ENCODE peak calls at places on chromosomes 13 and 19, in four cellular contexts. One of them, this sample, is unnamed.

GRCh38 chr13:26401578-26402021 is 147.7 kb downstream of the CDK8 start:
- DNase-seq in GM23248: no peak
- DNase-seq in neural crest cell: no peak
- DNase-seq in stimulated activated CD4-positive, alpha-beta T cell treated with anti-CD3 and anti-CD28 coated beads, Interleukin-4, amount 100 ng/mL, for 24 hours: no peak
- DNase-seq in this sample: no peak

GRCh38 chr19:13881692-13882418 is 4.9 kb downstream of the NANOS3 start:
- DNase-seq in GM23248: peak; percentile 85
- DNase-seq in stimulated activated CD4-positive, alpha-beta T cell treated with anti-CD3 and anti-CD28 coated beads, Interleukin-4, amount 100 ng/mL, for 24 hours: peak; percentile 51
- DNase-seq in neural crest cell: no peak
- DNase-seq in this sample: peak; percentile 62

GRCh38 chr19:38514812-38515633 is 81.5 kb downstream of the RYR1 start:
- DNase-seq in neural crest cell: peak; percentile 80
- DNase-seq in stimulated activated CD4-positive, alpha-beta T cell treated with anti-CD3 and anti-CD28 coated beads, Interleukin-4, amount 100 ng/mL, for 24 hours: peak; percentile 78
- DNase-seq in GM23248: peak; percentile 71
- DNase-seq in this sample: peak; percentile 92

GRCh38 chr13:109155301-109155761 is 525.9 kb downstream of the MYO16 start:
- DNase-seq in GM23248: peak; percentile 54
- DNase-seq in stimulated activated CD4-positive, alpha-beta T cell treated with anti-CD3 and anti-CD28 coated beads, Interleukin-4, amount 100 ng/mL, for 24 hours: no peak
- DNase-seq in neural crest cell: no peak
- DNase-seq in this sample: peak; percentile 73

GRCh38 chr13:100887729-100888151 is 213.1 kb upstream of the TMTC4 start:
- DNase-seq in stimulated activated CD4-positive, alpha-beta T cell treated with anti-CD3 and anti-CD28 coated beads, Interleukin-4, amount 100 ng/mL, for 24 hours: no peak
- DNase-seq in neural crest cell: no peak
- DNase-seq in GM23248: peak; percentile 93
- DNase-seq in this sample: peak; percentile 78

GRCh38 chr13:27379694-27380596 is 44.5 kb upstream of the GTF3A start:
- DNase-seq in neural crest cell: peak; percentile 67
- DNase-seq in GM23248: peak; percentile 78
- DNase-seq in stimulated activated CD4-positive, alpha-beta T cell treated with anti-CD3 and anti-CD28 coated beads, Interleukin-4, amount 100 ng/mL, for 24 hours: peak; percentile 49
- DNase-seq in this sample: peak; percentile 85

GRCh38 chr13:27933580-27934328 is 14.0 kb downstream of the PDX1 start:
- DNase-seq in neural crest cell: no peak
- DNase-seq in GM23248: no peak
- DNase-seq in stimulated activated CD4-positive, alpha-beta T cell treated with anti-CD3 and anti-CD28 coated beads, Interleukin-4, amount 100 ng/mL, for 24 hours: no peak
- DNase-seq in this sample: no peak

GRCh38 chr19:32464279-32464678 is 58.7 kb downstream of the DPY19L3 start:
- DNase-seq in stimulated activated CD4-positive, alpha-beta T cell treated with anti-CD3 and anti-CD28 coated beads, Interleukin-4, amount 100 ng/mL, for 24 hours: no peak
- DNase-seq in neural crest cell: no peak
- DNase-seq in GM23248: peak; percentile 24
- DNase-seq in this sample: no peak

GRCh38 chr13:50914301-50914700 is 4.7 kb downstream of the RNASEH2B start:
- DNase-seq in GM23248: peak; percentile 68
- DNase-seq in neural crest cell: no peak
- DNase-seq in stimulated activated CD4-positive, alpha-beta T cell treated with anti-CD3 and anti-CD28 coated beads, Interleukin-4, amount 100 ng/mL, for 24 hours: no peak
- DNase-seq in this sample: peak; percentile 24

GRCh38 chr19:13964776-13965175 is 12.5 kb downstream of the DCAF15 start:
- DNase-seq in stimulated activated CD4-positive, alpha-beta T cell treated with anti-CD3 and anti-CD28 coated beads, Interleukin-4, amount 100 ng/mL, for 24 hours: no peak
- DNase-seq in GM23248: no peak
- DNase-seq in neural crest cell: no peak
- DNase-seq in this sample: no peak

GRCh38 chr13:40126301-40127085 is 471.0 kb downstream of the COG6 start:
- DNase-seq in neural crest cell: no peak
- DNase-seq in stimulated activated CD4-positive, alpha-beta T cell treated with anti-CD3 and anti-CD28 coated beads, Interleukin-4, amount 100 ng/mL, for 24 hours: no peak
- DNase-seq in GM23248: no peak
- DNase-seq in this sample: no peak

GRCh38 chr19:40035996-40036395 is 20.0 kb downstream of the ZNF780B start:
- DNase-seq in GM23248: no peak
- DNase-seq in neural crest cell: no peak
- DNase-seq in stimulated activated CD4-positive, alpha-beta T cell treated with anti-CD3 and anti-CD28 coated beads, Interleukin-4, amount 100 ng/mL, for 24 hours: no peak
- DNase-seq in this sample: no peak

GRCh38 chr13:99433543-99434075 is 67.7 kb upstream of the TM9SF2 start:
- DNase-seq in stimulated activated CD4-positive, alpha-beta T cell treated with anti-CD3 and anti-CD28 coated beads, Interleukin-4, amount 100 ng/mL, for 24 hours: no peak
- DNase-seq in neural crest cell: no peak
- DNase-seq in GM23248: no peak
- DNase-seq in this sample: no peak

GRCh38 chr13:112893570-112894422 is 75.2 kb upstream of the MCF2L start:
- DNase-seq in GM23248: peak; percentile 33
- DNase-seq in neural crest cell: peak; percentile 34
- DNase-seq in stimulated activated CD4-positive, alpha-beta T cell treated with anti-CD3 and anti-CD28 coated beads, Interleukin-4, amount 100 ng/mL, for 24 hours: no peak
- DNase-seq in this sample: peak; percentile 61

GRCh38 chr19:50534478-50534877 is 20.8 kb upstream of the ASPDH start:
- DNase-seq in stimulated activated CD4-positive, alpha-beta T cell treated with anti-CD3 and anti-CD28 coated beads, Interleukin-4, amount 100 ng/mL, for 24 hours: no peak
- DNase-seq in GM23248: no peak
- DNase-seq in neural crest cell: no peak
- DNase-seq in this sample: no peak

GRCh38 chr13:91167706-91168459 is 179.6 kb upstream of the MIR17HG start:
- DNase-seq in stimulated activated CD4-positive, alpha-beta T cell treated with anti-CD3 and anti-CD28 coated beads, Interleukin-4, amount 100 ng/mL, for 24 hours: no peak
- DNase-seq in neural crest cell: no peak
- DNase-seq in GM23248: no peak
- DNase-seq in this sample: no peak

GRCh38 chr13:93625536-93625935 is 398.9 kb downstream of the GPC6 start:
- DNase-seq in stimulated activated CD4-positive, alpha-beta T cell treated with anti-CD3 and anti-CD28 coated beads, Interleukin-4, amount 100 ng/mL, for 24 hours: no peak
- DNase-seq in GM23248: peak; percentile 14
- DNase-seq in neural crest cell: no peak
- DNase-seq in this sample: no peak

GRCh38 chr13:42996584-42996983 is 4.5 kb upstream of the EPSTI1 start:
- DNase-seq in GM23248: peak; percentile 92
- DNase-seq in neural crest cell: no peak
- DNase-seq in stimulated activated CD4-positive, alpha-beta T cell treated with anti-CD3 and anti-CD28 coated beads, Interleukin-4, amount 100 ng/mL, for 24 hours: no peak
- DNase-seq in this sample: peak; percentile 50

GRCh38 chr13:66530686-66531085 is 699.5 kb downstream of the PCDH9 start:
- DNase-seq in stimulated activated CD4-positive, alpha-beta T cell treated with anti-CD3 and anti-CD28 coated beads, Interleukin-4, amount 100 ng/mL, for 24 hours: no peak
- DNase-seq in GM23248: no peak
- DNase-seq in neural crest cell: no peak
- DNase-seq in this sample: no peak

GRCh38 chr19:13055213-13056051 is 47.2 kb downstream of the LYL1 start:
- DNase-seq in GM23248: peak; percentile 93
- DNase-seq in stimulated activated CD4-positive, alpha-beta T cell treated with anti-CD3 and anti-CD28 coated beads, Interleukin-4, amount 100 ng/mL, for 24 hours: no peak
- DNase-seq in neural crest cell: no peak
- DNase-seq in this sample: peak; percentile 91

GRCh38 chr19:35066691-35067563 is 25.4 kb downstream of the HPN start:
- DNase-seq in neural crest cell: peak; percentile 94
- DNase-seq in GM23248: peak; percentile 85
- DNase-seq in stimulated activated CD4-positive, alpha-beta T cell treated with anti-CD3 and anti-CD28 coated beads, Interleukin-4, amount 100 ng/mL, for 24 hours: peak; percentile 92
- DNase-seq in this sample: peak; percentile 92

GRCh38 chr19:42121036-42121621 is 11.1 kb downstream of the POU2F2 start:
- DNase-seq in neural crest cell: no peak
- DNase-seq in GM23248: no peak
- DNase-seq in stimulated activated CD4-positive, alpha-beta T cell treated with anti-CD3 and anti-CD28 coated beads, Interleukin-4, amount 100 ng/mL, for 24 hours: no peak
- DNase-seq in this sample: no peak

GRCh38 chr13:91450913-91451312 is 52.5 kb downstream of the GPC5 start:
- DNase-seq in GM23248: no peak
- DNase-seq in neural crest cell: no peak
- DNase-seq in stimulated activated CD4-positive, alpha-beta T cell treated with anti-CD3 and anti-CD28 coated beads, Interleukin-4, amount 100 ng/mL, for 24 hours: no peak
- DNase-seq in this sample: no peak

GRCh38 chr19:14149509-14149994 is 13.2 kb upstream of the ASF1B start:
- DNase-seq in GM23248: peak; percentile 51
- DNase-seq in stimulated activated CD4-positive, alpha-beta T cell treated with anti-CD3 and anti-CD28 coated beads, Interleukin-4, amount 100 ng/mL, for 24 hours: peak; percentile 40
- DNase-seq in neural crest cell: no peak
- DNase-seq in this sample: peak; percentile 84

GRCh38 chr13:111488466-111489132 is 168.2 kb downstream of the TEX29 start:
- DNase-seq in neural crest cell: no peak
- DNase-seq in GM23248: no peak
- DNase-seq in stimulated activated CD4-positive, alpha-beta T cell treated with anti-CD3 and anti-CD28 coated beads, Interleukin-4, amount 100 ng/mL, for 24 hours: no peak
- DNase-seq in this sample: no peak

GRCh38 chr19:44648536-44649370 is 5.0 kb downstream of the PVR start:
- DNase-seq in neural crest cell: no peak
- DNase-seq in GM23248: peak; percentile 71
- DNase-seq in stimulated activated CD4-positive, alpha-beta T cell treated with anti-CD3 and anti-CD28 coated beads, Interleukin-4, amount 100 ng/mL, for 24 hours: no peak
- DNase-seq in this sample: peak; percentile 73

GRCh38 chr13:100828226-100828625 is 153.6 kb upstream of the TMTC4 start:
- DNase-seq in neural crest cell: no peak
- DNase-seq in GM23248: no peak
- DNase-seq in stimulated activated CD4-positive, alpha-beta T cell treated with anti-CD3 and anti-CD28 coated beads, Interleukin-4, amount 100 ng/mL, for 24 hours: no peak
- DNase-seq in this sample: no peak

GRCh38 chr19:6457958-6458694 is 1.5 kb downstream of the SLC25A23 start:
- DNase-seq in stimulated activated CD4-positive, alpha-beta T cell treated with anti-CD3 and anti-CD28 coated beads, Interleukin-4, amount 100 ng/mL, for 24 hours: no peak
- DNase-seq in neural crest cell: no peak
- DNase-seq in GM23248: peak; percentile 31
- DNase-seq in this sample: no peak

GRCh38 chr13:113861433-113862030 is 2.3 kb downstream of the GAS6 start:
- DNase-seq in GM23248: no peak
- DNase-seq in neural crest cell: no peak
- DNase-seq in stimulated activated CD4-positive, alpha-beta T cell treated with anti-CD3 and anti-CD28 coated beads, Interleukin-4, amount 100 ng/mL, for 24 hours: no peak
- DNase-seq in this sample: no peak

GRCh38 chr19:13020002-13020414 is 24.7 kb downstream of the NFIX start:
- DNase-seq in stimulated activated CD4-positive, alpha-beta T cell treated with anti-CD3 and anti-CD28 coated beads, Interleukin-4, amount 100 ng/mL, for 24 hours: no peak
- DNase-seq in neural crest cell: no peak
- DNase-seq in GM23248: peak; percentile 73
- DNase-seq in this sample: no peak

GRCh38 chr13:113041821-113042335 is 63.7 kb upstream of the F7 start:
- DNase-seq in GM23248: no peak
- DNase-seq in neural crest cell: no peak
- DNase-seq in stimulated activated CD4-positive, alpha-beta T cell treated with anti-CD3 and anti-CD28 coated beads, Interleukin-4, amount 100 ng/mL, for 24 hours: no peak
- DNase-seq in this sample: no peak

GRCh38 chr13:98309569-98310335 is 132.7 kb upstream of the RNF113B start:
- DNase-seq in stimulated activated CD4-positive, alpha-beta T cell treated with anti-CD3 and anti-CD28 coated beads, Interleukin-4, amount 100 ng/mL, for 24 hours: no peak
- DNase-seq in neural crest cell: no peak
- DNase-seq in GM23248: no peak
- DNase-seq in this sample: no peak

GRCh38 chr13:38348890-38349289 is 761 bp upstream of the UFM1 start:
- DNase-seq in stimulated activated CD4-positive, alpha-beta T cell treated with anti-CD3 and anti-CD28 coated beads, Interleukin-4, amount 100 ng/mL, for 24 hours: peak; percentile 60
- DNase-seq in neural crest cell: no peak
- DNase-seq in GM23248: peak; percentile 88
- DNase-seq in this sample: peak; percentile 25

GRCh38 chr13:28181413-28181812 is 43.1 kb downstream of the PAN3 start:
- DNase-seq in neural crest cell: no peak
- DNase-seq in GM23248: peak; percentile 84
- DNase-seq in stimulated activated CD4-positive, alpha-beta T cell treated with anti-CD3 and anti-CD28 coated beads, Interleukin-4, amount 100 ng/mL, for 24 hours: no peak
- DNase-seq in this sample: peak; percentile 30

GRCh38 chr19:19539738-19540703 is 2.0 kb downstream of the CILP2 start:
- DNase-seq in neural crest cell: no peak
- DNase-seq in stimulated activated CD4-positive, alpha-beta T cell treated with anti-CD3 and anti-CD28 coated beads, Interleukin-4, amount 100 ng/mL, for 24 hours: peak; percentile 58
- DNase-seq in GM23248: peak; percentile 77
- DNase-seq in this sample: peak; percentile 86

GRCh38 chr19:50328257-50329145 is 676 bp downstream of the KCNC3 start:
- DNase-seq in neural crest cell: no peak
- DNase-seq in GM23248: peak; percentile 55
- DNase-seq in stimulated activated CD4-positive, alpha-beta T cell treated with anti-CD3 and anti-CD28 coated beads, Interleukin-4, amount 100 ng/mL, for 24 hours: peak; percentile 48
- DNase-seq in this sample: no peak

GRCh38 chr13:51549050-51549449 is 35.2 kb upstream of the WDFY2 start:
- DNase-seq in GM23248: no peak
- DNase-seq in stimulated activated CD4-positive, alpha-beta T cell treated with anti-CD3 and anti-CD28 coated beads, Interleukin-4, amount 100 ng/mL, for 24 hours: no peak
- DNase-seq in neural crest cell: no peak
- DNase-seq in this sample: no peak

GRCh38 chr13:112974676-112975075 is 5.7 kb downstream of the MCF2L start:
- DNase-seq in stimulated activated CD4-positive, alpha-beta T cell treated with anti-CD3 and anti-CD28 coated beads, Interleukin-4, amount 100 ng/mL, for 24 hours: no peak
- DNase-seq in GM23248: peak; percentile 21
- DNase-seq in neural crest cell: no peak
- DNase-seq in this sample: no peak

GRCh38 chr13:100870898-100871297 is 196.3 kb upstream of the TMTC4 start:
- DNase-seq in stimulated activated CD4-positive, alpha-beta T cell treated with anti-CD3 and anti-CD28 coated beads, Interleukin-4, amount 100 ng/mL, for 24 hours: no peak
- DNase-seq in neural crest cell: no peak
- DNase-seq in GM23248: no peak
- DNase-seq in this sample: no peak

This sample was measured in AG20443.